ENCODE peak calls at places on chromosome 21, in eight cellular contexts. O is mucosa of descending colon, P is astrocyte, S is dorsolateral prefrontal cortex, H is K562, E is choroid plexus epithelial cell, T is HFF-Myc, X is IMR-90. V is an unnamed sample.

GRCh38 chr21:37582613-37583012 is 216.0 kb downstream of the DYRK1A start:
- DNase-seq in H (peak), S (no peak), X (peak), T (peak), P (peak), O (no peak), E (peak), V (no peak)

GRCh38 chr21:31351438-31351837 is 7.4 kb upstream of the TIAM1 start:
- DNase-seq in T (no peak), P (peak), X (peak), E (peak), O (no peak), S (no peak), H (no peak), V (no peak)

GRCh38 chr21:27462786-27463185 is 495.9 kb upstream of the ADAMTS5 start:
- DNase-seq in P (no peak), T (no peak), X (no peak), O (no peak), E (no peak), H (no peak), S (no peak), V (no peak)

GRCh38 chr21:37073417-37074194 is 552 bp downstream of the TTC3 start:
- DNase-seq in O (peak), H (peak), P (peak), X (peak), E (peak), S (peak), T (no peak), V (no peak)

GRCh38 chr21:44455524-44456206 is 355 bp downstream of the LRRC3 start:
- DNase-seq in T (no peak), P (no peak), S (no peak), H (no peak), X (no peak), O (peak), E (peak), V (no peak)

GRCh38 chr21:21101911-21102310 is 103.7 kb downstream of the NCAM2 start:
- DNase-seq in X (peak), O (no peak), H (peak), E (peak), S (no peak), T (no peak), P (peak), V (no peak)

GRCh38 chr21:45141507-45141906 is 67.1 kb downstream of the ADARB1 start:
- DNase-seq in H (no peak), O (no peak), P (no peak), E (no peak), S (no peak), X (no peak), T (no peak), V (no peak)

GRCh38 chr21:37149411-37149810 is 76.4 kb downstream of the TTC3 start:
- DNase-seq in P (peak), E (peak), S (no peak), O (no peak), T (no peak), X (peak), H (no peak), V (no peak)

GRCh38 chr21:21018841-21019240 is 20.6 kb downstream of the NCAM2 start:
- DNase-seq in E (no peak), H (no peak), X (no peak), P (peak), O (no peak), T (no peak), S (no peak), V (no peak)

GRCh38 chr21:38438476-38438893 is 59.8 kb downstream of the ERG start:
- DNase-seq in H (no peak), O (peak), S (no peak), E (peak), X (peak), T (no peak), P (peak), V (peak)

GRCh38 chr21:19256934-19257660 is 853.5 kb upstream of the TMPRSS15 start:
- DNase-seq in T (no peak), S (no peak), E (no peak), O (no peak), H (no peak), X (no peak), P (no peak), V (no peak)

GRCh38 chr21:38733973-38734546 is 71.7 kb upstream of the ETS2 start:
- DNase-seq in P (peak), X (peak), S (peak), H (peak), O (peak), E (peak), T (peak), V (peak)

GRCh38 chr21:36297938-36298572 is 21.9 kb upstream of the MORC3 start:
- DNase-seq in H (peak), X (peak), E (peak), O (peak), T (peak), S (no peak), P (no peak), V (no peak)

GRCh38 chr21:31557956-31558838 is 101.3 kb upstream of the SOD1 start:
- DNase-seq in X (no peak), P (no peak), S (peak), T (no peak), H (no peak), E (peak), O (no peak), V (no peak)

GRCh38 chr21:31733521-31734149 is 1.7 kb upstream of the SCAF4 start:
- DNase-seq in H (peak), T (no peak), O (no peak), X (peak), P (no peak), E (no peak), S (no peak), V (no peak)

GRCh38 chr21:43866659-43867331 is 1.8 kb downstream of the AGPAT3 start:
- DNase-seq in S (no peak), H (peak), P (no peak), E (peak), T (no peak), X (no peak), O (peak), V (no peak)

GRCh38 chr21:29152936-29153335 is 22.5 kb downstream of the MAP3K7CL start:
- DNase-seq in H (no peak), E (peak), O (no peak), P (peak), S (no peak), X (no peak), T (no peak), V (no peak)

GRCh38 chr21:29657228-29657989 is 282.4 kb downstream of the GRIK1 start:
- DNase-seq in E (no peak), X (no peak), H (peak), P (no peak), O (no peak), T (no peak), S (no peak), V (no peak)

GRCh38 chr21:26366781-26367180 is 196.2 kb upstream of the APP start:
- DNase-seq in S (no peak), E (no peak), T (no peak), H (no peak), O (no peak), P (no peak), X (no peak), V (no peak)

GRCh38 chr21:39110431-39110830 is 72.8 kb downstream of the PSMG1 start:
- DNase-seq in S (no peak), E (no peak), X (peak), O (no peak), P (no peak), T (no peak), H (no peak), V (no peak)

GRCh38 chr21:22900511-22900910 is 1902.3 kb downstream of the NCAM2 start:
- DNase-seq in O (no peak), P (no peak), T (no peak), H (no peak), S (no peak), X (peak), E (peak), V (no peak)

GRCh38 chr21:15301014-15301413 is 236.2 kb upstream of the NRIP1 start:
- DNase-seq in H (peak), T (no peak), E (no peak), P (peak), S (no peak), X (no peak), O (no peak), V (no peak)

GRCh38 chr21:38984568-38984967 is 178.8 kb downstream of the ETS2 start:
- DNase-seq in P (no peak), S (no peak), T (no peak), H (no peak), E (no peak), O (no peak), X (no peak), V (no peak)

GRCh38 chr21:35423694-35424093 is 374.6 kb upstream of the RUNX1 start:
- DNase-seq in S (no peak), O (no peak), T (no peak), H (no peak), X (peak), E (peak), P (peak), V (no peak)

GRCh38 chr21:17925900-17926299 is 106.7 kb upstream of the C21orf91 start:
- DNase-seq in P (no peak), E (peak), H (peak), X (peak), S (no peak), O (no peak), T (no peak), V (no peak)

GRCh38 chr21:8990326-8991087 is 1530.9 kb upstream of the TPTE start:
- DNase-seq in X (no peak), S (no peak), T (no peak), O (no peak), E (no peak), P (peak), H (peak), V (no peak)

GRCh38 chr21:15627823-15628222 is 102.0 kb upstream of the USP25 start:
- DNase-seq in O (no peak), X (no peak), S (no peak), P (no peak), H (no peak), T (no peak), E (no peak), V (no peak)

GRCh38 chr21:38910390-38911008 is 104.8 kb downstream of the ETS2 start:
- DNase-seq in H (no peak), E (no peak), O (no peak), T (no peak), P (no peak), X (no peak), S (no peak), V (no peak)

GRCh38 chr21:16533692-16534407 is 804.1 kb downstream of the USP25 start:
- DNase-seq in P (peak), T (no peak), H (no peak), O (no peak), S (no peak), E (no peak), X (no peak), V (no peak)

GRCh38 chr21:39332175-39332574 is 16.7 kb downstream of the HMGN1 start:
- DNase-seq in E (no peak), X (no peak), S (no peak), O (no peak), P (no peak), T (no peak), H (no peak), V (no peak)

GRCh38 chr21:44054710-44055109 is 42.6 kb downstream of the TRAPPC10 start:
- DNase-seq in E (peak), P (peak), T (no peak), X (peak), H (no peak), O (no peak), S (no peak), V (no peak)

GRCh38 chr21:39334611-39335010 is 14.3 kb downstream of the HMGN1 start:
- DNase-seq in T (no peak), X (no peak), O (no peak), E (no peak), H (no peak), P (no peak), S (no peak), V (no peak)

GRCh38 chr21:37737996-37738395 is 178.3 kb downstream of the KCNJ6 start:
- DNase-seq in P (no peak), O (no peak), E (no peak), S (no peak), H (no peak), T (no peak), X (no peak), V (no peak)

GRCh38 chr21:33380483-33380998 is 22.7 kb upstream of the IFNGR2 start:
- DNase-seq in T (peak), O (peak), S (peak), P (peak), E (peak), X (peak), H (peak), V (peak)

GRCh38 chr21:33384851-33385331 is 18.3 kb upstream of the IFNGR2 start:
- DNase-seq in H (no peak), S (no peak), E (no peak), O (no peak), P (peak), X (peak), T (no peak), V (peak)

GRCh38 chr21:33386222-33386784 is 16.9 kb upstream of the IFNGR2 start:
- DNase-seq in T (no peak), P (no peak), H (peak), E (no peak), X (no peak), O (no peak), S (no peak), V (no peak)

GRCh38 chr21:33388188-33388587 is 15.0 kb upstream of the IFNGR2 start:
- DNase-seq in X (no peak), O (no peak), P (no peak), S (no peak), E (no peak), H (no peak), T (no peak), V (no peak)

GRCh38 chr21:33383056-33383888 is 19.9 kb upstream of the IFNGR2 start:
- DNase-seq in S (no peak), P (peak), X (peak), E (peak), H (peak), O (peak), T (peak), V (peak)
- H3K4me3 ChIP-seq in S (peak), P (peak), X (no peak), E (peak), H (no peak), O (no peak), T (no peak), V (no peak)

GRCh38 chr21:42237577-42237976 is 18.6 kb downstream of the ABCG1 start:
- DNase-seq in X (no peak), P (no peak), H (no peak), O (no peak), S (no peak), T (no peak), E (no peak), V (no peak)

GRCh38 chr21:42242611-42243010 is 23.7 kb downstream of the ABCG1 start:
- DNase-seq in H (no peak), S (no peak), P (no peak), O (no peak), X (no peak), T (no peak), E (no peak), V (peak)

GRCh38 chr21:42239556-42239955 is 20.6 kb downstream of the ABCG1 start:
- DNase-seq in T (no peak), S (no peak), X (no peak), H (no peak), P (no peak), E (no peak), O (no peak), V (no peak)

GRCh38 chr21:42238185-42238934 is 19.4 kb downstream of the ABCG1 start:
- DNase-seq in P (no peak), T (no peak), O (peak), S (no peak), H (no peak), E (no peak), X (no peak), V (no peak)

GRCh38 chr21:42239973-42240372 is 21.0 kb downstream of the ABCG1 start:
- DNase-seq in X (no peak), E (no peak), H (no peak), S (no peak), T (no peak), P (no peak), O (no peak), V (no peak)
- TF ChIP-seq CTCF in X (no peak), E (no peak), H (no peak), S (no peak), T (no peak), P (no peak), O (no peak), V (no peak)

DNA sequence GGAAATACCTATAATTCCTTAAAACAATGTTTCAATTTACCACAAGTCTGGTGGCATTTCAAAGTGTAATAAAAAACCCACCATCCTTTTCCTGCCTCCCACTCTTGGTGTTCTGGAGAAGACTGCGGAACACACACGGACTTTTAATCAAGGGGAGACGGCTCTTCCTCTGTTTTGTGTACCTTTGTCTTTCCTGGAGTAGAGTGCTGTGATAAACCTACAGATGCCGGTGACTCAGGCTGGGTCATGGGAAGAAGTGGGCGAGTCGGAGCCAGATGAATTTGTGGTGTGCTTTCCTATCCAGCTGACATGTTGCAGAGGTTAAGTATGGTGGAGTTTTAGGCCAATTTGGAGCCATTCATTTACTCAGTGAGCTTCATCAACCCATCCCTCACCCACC is 35.9 kb upstream of the MRPS6 start:
- DNase-seq in O (no peak), P (peak), T (peak), H (peak), S (no peak), X (peak), E (peak), V (no peak)
- H3K4me3 ChIP-seq in O (no peak), P (no peak), T (no peak), H (no peak), S (no peak), X (no peak), E (no peak), V (no peak)

GRCh38 chr21:32818411-32818810 is 46.9 kb upstream of the PAXBP1 start:
- DNase-seq in E (no peak), H (no peak), S (no peak), T (no peak), O (no peak), P (no peak), X (no peak), V (no peak)
- TF ChIP-seq CTCF in E (no peak), H (no peak), S (no peak), T (no peak), O (no peak), P (no peak), X (no peak), V (no peak)

GRCh38 chr21:46144464-46145070 is 10.8 kb downstream of the FTCD start:
- DNase-seq in H (no peak), S (no peak), O (peak), E (no peak), P (no peak), T (no peak), X (no peak), V (no peak)

GRCh38 chr21:46139686-46140085 is 15.7 kb downstream of the FTCD start:
- DNase-seq in T (no peak), P (no peak), H (no peak), E (no peak), X (no peak), O (no peak), S (no peak), V (no peak)

GRCh38 chr21:46145159-46145839 is 10.1 kb downstream of the FTCD start:
- DNase-seq in P (no peak), T (no peak), H (no peak), E (no peak), X (no peak), S (no peak), O (peak), V (no peak)

GRCh38 chr21:46141767-46142580 is 13.4 kb downstream of the FTCD start:
- DNase-seq in S (no peak), E (no peak), H (no peak), P (no peak), T (no peak), X (no peak), O (peak), V (no peak)

GRCh38 chr21:46142581-46143473 is 12.6 kb downstream of the FTCD start:
- DNase-seq in T (no peak), P (no peak), X (no peak), E (no peak), S (no peak), O (peak), H (no peak), V (no peak)
- H3K4me3 ChIP-seq in T (no peak), P (no peak), X (no peak), E (no peak), S (no peak), O (no peak), H (no peak), V (no peak)

V was measured in epithelial cell of proximal tubule.